ENCODE peak calls at places on chromosomes 6 and 20, in seven cellular contexts. Z is activated CD4-positive, alpha-beta T cell treated with anti-CD3 and anti-CD28 coated beads, Interleukin-2, amount 10 ng/mL, durations not matched to agents 24 days and 14 days; K is Right ventricle myocardium superior; O is activated CD8-positive, alpha-beta memory T cell treated with anti-CD3 and anti-CD28 coated beads, Interleukin-2, amount 10 ng/mL, durations not matched to agents 7 days and 5 days; V is D341Med; W is ELR; I is AG09309. P is an unnamed sample.

GRCh38 chr6:96789871-96790270 is 47.4 kb downstream of the GPR63 start:
- DNase-seq in Z (no peak), K (no peak), O (no peak), V (no peak), W (no peak), I (no peak), P (no peak)

GRCh38 chr6:4656106-4656505 is 120.1 kb upstream of the CDYL start:
- DNase-seq in Z (no peak), K (no peak), O (no peak), V (no peak), W (no peak), I (no peak), P (no peak)

GRCh38 chr20:19074828-19075516 is 137.5 kb upstream of the SLC24A3 start:
- DNase-seq in Z (no peak), K (no peak), O (peak; percentile 40), V (no peak), W (no peak), I (no peak), P (no peak)

GRCh38 chr6:5398530-5398929 is 137.2 kb downstream of the FARS2 start:
- DNase-seq in Z (peak; percentile 64), K (no peak), O (peak; percentile 49), V (peak; percentile 48), W (peak; percentile 75), I (peak; percentile 27), P (peak; percentile 60)

GRCh38 chr6:161300823-161301222 is 27.0 kb upstream of the AGPAT4 start:
- DNase-seq in Z (no peak), K (no peak), O (no peak), V (no peak), W (no peak), I (no peak), P (no peak)

GRCh38 chr20:58579819-58580492 is 64.8 kb upstream of the APCDD1L start:
- DNase-seq in Z (no peak), K (no peak), O (no peak), V (no peak), W (no peak), I (no peak), P (no peak)

GRCh38 chr6:110485461-110485860 is 9.0 kb upstream of the SLC22A16 start:
- DNase-seq in Z (no peak), K (no peak), O (no peak), V (no peak), W (no peak), I (no peak), P (peak; percentile 12)

GRCh38 chr6:4794140-4794707 is 18.0 kb downstream of the CDYL start:
- DNase-seq in Z (no peak), K (peak; percentile 74), O (no peak), V (peak; percentile 26), W (no peak), I (no peak), P (no peak)

GRCh38 chr6:26089272-26089671 is 2.0 kb downstream of the HFE start:
- DNase-seq in Z (peak; percentile 53), K (no peak), O (no peak), V (no peak), W (no peak), I (no peak), P (peak; percentile 15)

GRCh38 chr6:166693880-166694279 is 66.8 kb upstream of the RPS6KA2 start:
- DNase-seq in Z (no peak), K (no peak), O (no peak), V (no peak), W (no peak), I (no peak), P (no peak)

GRCh38 chr20:15205719-15206118 is 868.3 kb upstream of the FLRT3 start:
- DNase-seq in Z (no peak), K (no peak), O (no peak), V (no peak), W (no peak), I (no peak), P (no peak)

GRCh38 chr20:46169245-46170171 is 51.4 kb downstream of the CD40 start:
- DNase-seq in Z (no peak), K (no peak), O (no peak), V (no peak), W (no peak), I (no peak), P (no peak)

GRCh38 chr20:17510548-17510947 is 20.6 kb downstream of the BFSP1 start:
- DNase-seq in Z (no peak), K (no peak), O (no peak), V (no peak), W (no peak), I (no peak), P (no peak)

GRCh38 chr6:166707045-166707444 is 80.0 kb upstream of the RPS6KA2 start:
- DNase-seq in Z (peak; percentile 68), K (peak; percentile 71), O (no peak), V (no peak), W (peak; percentile 4), I (no peak), P (peak; percentile 20)

GRCh38 chr6:151634336-151634720 is 140.5 kb downstream of the CCDC170 start:
- DNase-seq in Z (no peak), K (no peak), O (no peak), V (no peak), W (no peak), I (no peak), P (no peak)

GRCh38 chr6:50990750-50991446 is 172.2 kb downstream of the TFAP2B start:
- DNase-seq in Z (no peak), K (no peak), O (no peak), V (no peak), W (no peak), I (no peak), P (no peak)

GRCh38 chr6:110537208-110538123 is 61.1 kb upstream of the SLC22A16 start:
- DNase-seq in Z (no peak), K (no peak), O (no peak), V (no peak), W (peak; percentile 99), I (peak; percentile 94), P (peak; percentile 97)

GRCh38 chr6:77373955-77374354 is 89.3 kb downstream of the HTR1B start:
- DNase-seq in Z (no peak), K (no peak), O (no peak), V (no peak), W (no peak), I (no peak), P (no peak)

GRCh38 chr20:37318046-37318445 is 27.9 kb upstream of the SRC start:
- DNase-seq in Z (no peak), K (no peak), O (no peak), V (no peak), W (no peak), I (no peak), P (no peak)

GRCh38 chr20:10111144-10111771 is 76.5 kb downstream of the ANKEF1 start:
- DNase-seq in Z (no peak), K (no peak), O (no peak), V (no peak), W (no peak), I (no peak), P (no peak)

GRCh38 chr20:46657618-46658017 is 6.4 kb upstream of the SLC13A3 start:
- DNase-seq in Z (no peak), K (no peak), O (peak; percentile 14), V (no peak), W (no peak), I (no peak), P (no peak)

GRCh38 chr6:6689413-6690143 is 101.1 kb downstream of the LY86 start:
- DNase-seq in Z (no peak), K (no peak), O (no peak), V (no peak), W (peak; percentile 41), I (no peak), P (peak; percentile 33)

GRCh38 chr6:90110971-90111370 is 185.7 kb downstream of the BACH2 start:
- DNase-seq in Z (peak; percentile 90), K (no peak), O (peak; percentile 94), V (no peak), W (no peak), I (no peak), P (no peak)

GRCh38 chr6:126761854-126762253 is 356.6 kb upstream of the RSPO3 start:
- DNase-seq in Z (no peak), K (no peak), O (no peak), V (no peak), W (no peak), I (no peak), P (no peak)

GRCh38 chr6:31086788-31087440 is 25.5 kb downstream of the C6orf15 start:
- DNase-seq in Z (no peak), K (no peak), O (no peak), V (no peak), W (peak; percentile 90), I (no peak), P (peak; percentile 87)

GRCh38 chr6:160447350-160447749 is 99.2 kb downstream of the SLC22A3 start:
- DNase-seq in Z (no peak), K (no peak), O (no peak), V (no peak), W (no peak), I (no peak), P (no peak)

GRCh38 chr6:162177733-162178132 is 549.8 kb downstream of the PRKN start:
- DNase-seq in Z (no peak), K (no peak), O (no peak), V (peak; percentile 44), W (no peak), I (no peak), P (no peak)

GRCh38 chr6:54805077-54805476 is 41.5 kb upstream of the FAM83B start:
- DNase-seq in Z (no peak), K (no peak), O (no peak), V (no peak), W (peak; percentile 30), I (no peak), P (peak; percentile 53)

GRCh38 chr20:40678286-40678835 is 10.7 kb downstream of the MAFB start:
- DNase-seq in Z (no peak), K (no peak), O (no peak), V (no peak), W (no peak), I (no peak), P (no peak)

P was measured in EH.